ENCODE peak calls at places on chromosome 4, in five cellular contexts. K is pancreas, D is ovary, T is lower leg skin, C is H9. E is an unnamed sample.
A peak's percentile ranks its signal among the peaks of the same experiment; 100 is the strongest.

GRCh38 chr4:67393699-67394281 is 151.5 kb downstream of the CENPC start:
- DNase-seq in K (no peak), D (no peak), T (no peak), C (no peak), E (peak; percentile 46)

GRCh38 chr4:156686120-156686519 is 285.5 kb downstream of the PDGFC start:
- DNase-seq in K (no peak), D (no peak), T (no peak), C (no peak), E (no peak)

GRCh38 chr4:145623831-145624230 is 4.6 kb downstream of the MMAA start:
- DNase-seq in K (no peak), D (no peak), T (no peak), C (no peak), E (peak; percentile 19)

GRCh38 chr4:5955201-5955821 is 62.4 kb upstream of the CRMP1 start:
- DNase-seq in K (no peak), D (no peak), T (no peak), C (peak; percentile 61), E (no peak)

GRCh38 chr4:19803406-19803805 is 448.3 kb upstream of the SLIT2 start:
- DNase-seq in K (no peak), D (no peak), T (no peak), C (no peak), E (no peak)

GRCh38 chr4:145533011-145533410 is 51.4 kb downstream of the SMAD1 start:
- DNase-seq in K (no peak), D (no peak), T (no peak), C (no peak), E (no peak)

GRCh38 chr4:152594981-152595916 is 59.4 kb upstream of the FBXW7 start:
- DNase-seq in K (no peak), D (no peak), T (no peak), C (no peak), E (peak; percentile 32)

GRCh38 chr4:139175647-139176298 is 1.2 kb downstream of the ELF2 start:
- DNase-seq in K (no peak), D (no peak), T (no peak), C (no peak), E (peak; percentile 19)

GRCh38 chr4:82780398-82781231 is 18.0 kb downstream of the SCD5 start:
- DNase-seq in K (peak; percentile 80), D (peak; percentile 94), T (peak; percentile 40), C (peak; percentile 29), E (no peak)

GRCh38 chr4:26993967-26994366 is 133.3 kb downstream of the STIM2 start:
- DNase-seq in K (no peak), D (no peak), T (no peak), C (no peak), E (no peak)

GRCh38 chr4:7124643-7125442 is 57.0 kb upstream of the GRPEL1 start:
- DNase-seq in K (no peak), D (peak; percentile 76), T (peak; percentile 41), C (peak; percentile 58), E (no peak)

GRCh38 chr4:98639523-98639922 is 18.9 kb downstream of the TSPAN5 start:
- DNase-seq in K (no peak), D (no peak), T (no peak), C (no peak), E (peak; percentile 24)

GRCh38 chr4:143355540-143356217 is 19.0 kb downstream of the GAB1 start:
- DNase-seq in K (no peak), D (no peak), T (no peak), C (no peak), E (no peak)

GRCh38 chr4:20544645-20545044 is 155.6 kb upstream of the PACRGL start:
- DNase-seq in K (no peak), D (no peak), T (no peak), C (no peak), E (peak; percentile 15)

GRCh38 chr4:177391287-177391686 is 51.0 kb downstream of the AGA start:
- DNase-seq in K (no peak), D (no peak), T (no peak), C (no peak), E (no peak)

GRCh38 chr4:142961866-142962265 is 115.8 kb upstream of the INPP4B start:
- DNase-seq in K (no peak), D (peak; percentile 57), T (no peak), C (no peak), E (no peak)

GRCh38 chr4:24768006-24768405 is 27.4 kb upstream of the SOD3 start:
- DNase-seq in K (no peak), D (no peak), T (no peak), C (no peak), E (no peak)

GRCh38 chr4:148477276-148477675 is 35.1 kb upstream of the NR3C2 start:
- DNase-seq in K (no peak), D (no peak), T (no peak), C (no peak), E (no peak)

GRCh38 chr4:63492515-63492914 is 916.7 kb downstream of the TECRL start:
- DNase-seq in K (no peak), D (no peak), T (no peak), C (no peak), E (no peak)

GRCh38 chr4:3418029-3418762 is 23.6 kb upstream of the HGFAC start:
- DNase-seq in K (no peak), D (peak; percentile 31), T (no peak), C (no peak), E (no peak)

GRCh38 chr4:76058302-76058701 is 16.2 kb upstream of the ART3 start:
- DNase-seq in K (no peak), D (no peak), T (no peak), C (no peak), E (peak; percentile 55)

GRCh38 chr4:52640808-52641595 is 18.1 kb downstream of the USP46 start:
- DNase-seq in K (no peak), D (no peak), T (no peak), C (no peak), E (no peak)

GRCh38 chr4:38673109-38673978 is 9.3 kb downstream of the KLF3 start:
- DNase-seq in K (peak; percentile 66), D (peak; percentile 80), T (peak; percentile 72), C (peak; percentile 46), E (no peak)

GRCh38 chr4:84971319-84971932 is 4.9 kb upstream of the WDFY3 start:
- DNase-seq in K (no peak), D (no peak), T (no peak), C (no peak), E (peak; percentile 45)

GRCh38 chr4:56728512-56728911 is 47.4 kb upstream of the HOPX start:
- DNase-seq in K (no peak), D (peak; percentile 39), T (peak; percentile 86), C (no peak), E (no peak)

GRCh38 chr4:87851955-87852354 is 19.2 kb downstream of the MEPE start:
- DNase-seq in K (no peak), D (no peak), T (no peak), C (no peak), E (no peak)

GRCh38 chr4:13599159-13599558 is 28.4 kb downstream of the BOD1L1 start:
- DNase-seq in K (no peak), D (no peak), T (no peak), C (peak; percentile 63), E (no peak)

DNA sequence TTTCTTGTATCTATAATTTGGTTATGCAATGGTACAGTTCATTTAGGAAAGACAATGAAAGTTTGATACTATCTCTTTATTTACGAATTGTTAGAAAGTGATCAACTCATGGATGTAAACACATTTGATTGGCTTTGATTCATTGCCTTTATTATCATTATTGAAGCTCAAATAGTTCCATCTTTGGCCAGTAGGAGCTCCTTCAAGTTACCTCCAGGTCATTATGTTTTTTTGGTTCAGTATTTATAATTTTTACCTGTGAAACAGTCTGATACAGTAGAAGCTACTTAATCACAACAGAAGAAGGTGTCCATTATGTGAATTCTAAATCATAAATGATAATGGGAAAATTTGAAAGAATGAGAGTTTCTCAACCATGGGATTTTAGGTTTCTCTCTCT is 12.4 kb downstream of the NPY5R start:
- DNase-seq in K (no peak), D (no peak), T (no peak), C (no peak), E (no peak)
- TF ChIP-seq CTCF in K (no peak), D (no peak), T (no peak), C (peak; percentile 51), E (no peak)

DNA sequence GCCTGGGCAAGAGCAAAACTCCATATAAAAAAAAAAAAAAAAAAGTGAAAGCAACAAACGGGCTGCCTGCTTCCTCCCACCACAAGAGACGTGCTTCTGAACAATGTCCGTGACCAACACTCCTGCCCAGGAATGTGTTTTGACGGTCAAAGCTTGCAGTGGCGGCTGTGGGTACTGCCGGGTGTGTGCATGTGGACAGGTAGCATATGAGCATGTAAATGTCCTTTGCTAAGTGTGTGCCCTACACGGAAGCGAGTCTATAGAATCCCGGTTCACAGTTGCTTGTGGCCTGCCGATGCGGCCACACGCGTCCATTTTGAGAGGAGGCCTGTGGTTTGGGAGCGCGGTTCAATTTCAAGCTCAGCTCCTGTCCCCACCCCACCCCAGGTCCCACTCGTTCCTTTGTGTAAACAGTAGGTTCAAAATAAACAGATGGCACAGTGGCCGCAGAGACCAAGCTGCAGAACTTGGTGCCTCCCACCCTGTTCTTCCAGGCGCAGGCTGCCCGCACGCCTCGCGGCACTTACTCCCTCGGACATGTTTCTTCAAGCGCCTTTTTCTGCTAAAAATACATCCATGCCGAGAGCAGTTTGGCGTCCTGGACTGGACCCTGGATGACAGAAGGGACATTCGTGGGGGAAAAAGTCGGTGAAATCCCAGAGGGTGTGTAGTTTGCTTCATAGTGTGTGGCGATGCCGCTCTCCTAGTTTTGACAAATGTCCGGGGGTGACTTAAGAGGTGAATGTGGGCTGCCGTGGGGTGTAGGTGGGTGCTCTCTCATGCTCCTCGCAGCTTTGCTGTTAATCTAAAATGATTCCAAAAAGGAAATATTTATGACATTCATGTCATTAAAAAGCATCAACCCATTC is 11.5 kb upstream of the NKX1-1 start:
- DNase-seq in K (peak; percentile 4), D (no peak), T (no peak), C (peak; percentile 31), E (no peak)
- TF ChIP-seq CTCF in K (no peak), D (no peak), T (no peak), C (peak; percentile 17), E (no peak)

DNA sequence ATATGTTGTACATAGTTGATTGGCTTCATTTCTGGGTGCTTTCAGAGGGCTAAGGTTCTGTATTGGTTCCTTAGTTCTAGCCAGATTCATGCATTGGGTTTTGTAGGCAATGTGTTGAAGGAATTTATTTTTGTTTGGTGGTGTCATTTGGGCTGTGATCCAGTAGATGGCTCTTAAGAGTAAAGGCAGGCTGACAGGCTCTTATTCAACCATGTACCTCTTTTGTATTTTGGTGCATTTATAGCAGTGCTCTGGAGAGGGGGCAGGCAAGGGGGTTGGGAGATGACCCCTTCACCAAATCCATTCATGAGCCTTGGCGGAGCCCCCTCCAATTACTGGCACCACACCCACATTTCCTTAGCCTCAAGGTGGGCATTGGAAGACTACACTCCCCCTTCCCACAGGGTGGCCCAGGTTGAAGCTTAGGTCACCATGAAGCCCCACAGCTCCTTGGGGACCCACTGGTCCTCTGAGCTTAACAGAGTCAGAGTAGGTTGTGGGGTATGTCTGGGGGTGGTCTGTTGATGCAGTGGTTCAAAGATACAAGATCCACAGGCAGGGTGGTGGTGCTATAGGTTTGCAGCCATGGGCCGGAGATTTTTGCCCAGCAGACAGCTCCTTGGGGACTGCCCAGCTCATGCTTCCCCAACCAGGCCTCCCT is 143.0 kb upstream of the GNPDA2 start:
- DNase-seq in K (no peak), D (no peak), T (no peak), C (no peak), E (no peak)
- TF ChIP-seq CTCF in K (no peak), D (no peak), T (no peak), C (peak; percentile 51), E (no peak)

DNA sequence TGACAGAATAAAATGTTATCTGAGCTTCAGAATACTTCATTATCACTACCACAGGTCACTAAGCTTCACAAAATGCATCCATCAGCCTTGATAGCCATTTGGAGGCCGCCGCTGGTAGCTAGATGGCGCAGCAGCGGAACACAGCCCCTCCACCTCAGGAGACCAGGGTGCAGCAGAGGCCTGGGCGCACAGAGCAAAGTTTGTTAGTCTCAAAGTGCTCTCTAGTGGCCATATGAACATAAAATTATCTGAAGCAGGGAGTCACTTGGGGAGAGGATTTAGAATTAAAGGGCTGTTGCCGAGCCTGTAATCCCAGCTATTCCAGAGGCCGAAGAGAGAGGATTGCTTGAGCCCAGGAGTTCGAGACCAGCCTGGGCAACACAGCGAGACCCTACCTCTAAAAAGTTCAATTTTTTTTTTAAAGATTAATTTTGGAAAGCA is 8.1 kb upstream of the DCTD start:
- DNase-seq in K (peak; percentile 82), D (peak; percentile 54), T (no peak), C (peak; percentile 91), E (peak; percentile 70)
- TF ChIP-seq CTCF in K (peak; percentile 55), D (no peak), T (no peak), C (peak; percentile 81), E (peak; percentile 40)